ENCODE peak calls at places on chromosome 12, in seven cellular contexts. C, Q, N, E, U, D and M are unnamed samples.

GRCh38 chr12:6182279-6182898 is 17.8 kb upstream of the CD9 start:
- DNase-seq in U (peak; percentile 70), D (peak; percentile 75), C (peak; percentile 52), N (no peak), Q (peak; percentile 79), E (peak; percentile 50), M (peak; percentile 80)

GRCh38 chr12:105233045-105233905 is 2.7 kb downstream of the APPL2 start:
- DNase-seq in N (no peak), E (no peak), Q (no peak), U (no peak), D (no peak), C (no peak), M (no peak)

GRCh38 chr12:98997-99396 is 32.4 kb downstream of the IQSEC3 start:
- DNase-seq in U (no peak), Q (no peak), D (no peak), N (peak; percentile 39), E (peak; percentile 73), C (no peak), M (no peak)

GRCh38 chr12:58470266-58471010 is 449.9 kb downstream of the LRIG3 start:
- DNase-seq in E (no peak), N (no peak), Q (no peak), U (no peak), C (no peak), D (no peak), M (no peak)

GRCh38 chr12:52147367-52147972 is 44.3 kb downstream of the KRT80 start:
- DNase-seq in N (no peak), E (peak; percentile 60), C (peak; percentile 93), Q (peak; percentile 93), U (peak; percentile 95), D (peak; percentile 67), M (peak; percentile 98)

GRCh38 chr12:43805857-43806736 is at the start of gene TWF1:
- DNase-seq in Q (peak; percentile 87), U (peak; percentile 88), D (peak; percentile 62), N (peak; percentile 89), C (peak; percentile 75), E (peak; percentile 89), M (peak; percentile 85)

GRCh38 chr12:128091101-128091795 is 175.7 kb upstream of the TMEM132C start:
- DNase-seq in D (no peak), N (no peak), E (peak; percentile 18), C (no peak), U (no peak), Q (no peak), M (no peak)

GRCh38 chr12:77724367-77724957 is 106.2 kb upstream of the NAV3 start:
- DNase-seq in D (peak; percentile 22), E (no peak), U (no peak), C (peak; percentile 11), Q (no peak), N (no peak), M (no peak)

GRCh38 chr12:114405449-114406271 is at the start of gene TBX5:
- DNase-seq in E (peak; percentile 67), N (peak; percentile 57), D (no peak), C (no peak), U (no peak), Q (no peak), M (no peak)

GRCh38 chr12:48997719-48998496 is 1.3 kb downstream of the DDN start:
- DNase-seq in U (no peak), E (peak; percentile 79), N (no peak), C (no peak), D (no peak), Q (no peak), M (no peak)

GRCh38 chr12:45214739-45215418 is 1.0 kb upstream of the ANO6 start:
- DNase-seq in Q (no peak), C (no peak), U (no peak), E (no peak), N (no peak), D (no peak), M (no peak)

GRCh38 chr12:57152408-57153038 is 5.1 kb upstream of the LRP1-AS start:
- DNase-seq in E (no peak), D (no peak), N (no peak), C (no peak), U (no peak), Q (peak; percentile 75), M (no peak)

GRCh38 chr12:119153477-119154434 is 25.0 kb upstream of the HSPB8 start:
- DNase-seq in D (no peak), E (peak; percentile 99), U (peak; percentile 58), N (peak; percentile 99), Q (peak; percentile 79), C (no peak), M (peak; percentile 69)

GRCh38 chr12:126389215-126389841 is 1324.1 kb downstream of the AACS start:
- DNase-seq in Q (no peak), E (no peak), U (peak; percentile 21), N (no peak), C (peak; percentile 17), D (no peak), M (no peak)

DNA sequence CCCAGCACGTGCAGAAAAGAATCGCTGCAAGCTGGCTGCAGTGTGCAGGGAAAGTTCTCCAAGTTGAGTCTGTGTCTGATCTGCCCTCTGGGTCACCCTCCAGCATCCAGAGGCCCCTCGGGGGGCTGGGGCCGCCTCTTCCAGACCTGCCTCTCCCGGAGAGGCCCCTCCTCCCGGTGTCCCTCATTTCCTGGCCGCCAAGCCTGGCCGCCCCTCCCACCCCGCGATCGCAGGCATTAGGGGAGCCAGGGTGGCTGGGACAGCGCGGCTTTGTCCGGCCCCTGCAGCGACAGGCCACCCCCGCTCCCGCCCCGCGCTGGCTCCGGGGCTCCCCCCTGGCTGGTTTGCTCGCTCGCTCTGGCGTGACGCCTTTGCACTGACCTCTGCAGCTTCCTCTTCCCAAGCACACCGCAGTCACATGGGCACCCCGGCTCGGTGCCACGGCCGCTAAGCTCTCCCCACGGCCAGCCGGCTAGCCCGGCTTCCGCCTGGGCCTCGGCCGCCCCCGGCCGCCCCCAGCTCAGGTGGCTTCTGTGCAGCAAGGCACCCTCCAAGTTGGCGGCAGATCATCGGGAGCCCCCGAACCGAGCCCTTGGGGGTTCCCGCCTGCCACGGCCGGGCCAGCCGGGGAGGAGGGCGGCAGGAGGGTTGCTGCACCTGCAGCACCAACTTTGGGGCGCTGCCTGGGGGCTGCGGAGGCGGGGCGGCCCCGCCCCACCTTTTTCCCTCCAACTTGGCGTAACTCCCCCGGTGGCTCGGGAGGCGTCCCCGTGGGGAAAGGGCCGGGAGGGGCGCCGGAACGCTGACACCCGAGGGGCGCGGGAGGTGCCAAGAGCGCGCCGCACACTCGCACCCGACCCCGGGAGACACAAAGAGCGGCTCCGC is 43.7 kb downstream of the KDM2B start:
- DNase-seq in E (peak; percentile 70), U (peak; percentile 84), Q (peak; percentile 95), D (peak; percentile 76), C (peak; percentile 35), N (peak; percentile 57), M (peak; percentile 85)
- TF ChIP-seq CTCF in E (no peak), U (no peak), Q (no peak), D (no peak), C (no peak), N (no peak), M (no peak)

GRCh38 chr12:53185582-53186153 is 4.9 kb upstream of the CSAD start:
- DNase-seq in N (no peak), Q (no peak), D (no peak), U (no peak), E (no peak), C (no peak), M (no peak)
- TF ChIP-seq CTCF in N (no peak), Q (no peak), D (peak; percentile 11), U (no peak), E (peak; percentile 16), C (no peak), M (no peak)

GRCh38 chr12:15710860-15711510 is 78.2 kb downstream of the EPS8 start:
- DNase-seq in D (no peak), Q (no peak), N (no peak), U (no peak), C (no peak), E (no peak), M (no peak)

GRCh38 chr12:15712160-15712559 is 77.0 kb downstream of the EPS8 start:
- DNase-seq in D (no peak), U (no peak), E (no peak), C (no peak), N (no peak), Q (no peak), M (no peak)

GRCh38 chr12:15708396-15709070 is 80.7 kb downstream of the EPS8 start:
- DNase-seq in U (no peak), N (no peak), Q (no peak), D (peak; percentile 55), C (no peak), E (no peak), M (no peak)

GRCh38 chr12:15707516-15708199 is 81.5 kb downstream of the EPS8 start:
- DNase-seq in E (no peak), C (no peak), U (no peak), Q (no peak), D (no peak), N (no peak), M (no peak)

DNA sequence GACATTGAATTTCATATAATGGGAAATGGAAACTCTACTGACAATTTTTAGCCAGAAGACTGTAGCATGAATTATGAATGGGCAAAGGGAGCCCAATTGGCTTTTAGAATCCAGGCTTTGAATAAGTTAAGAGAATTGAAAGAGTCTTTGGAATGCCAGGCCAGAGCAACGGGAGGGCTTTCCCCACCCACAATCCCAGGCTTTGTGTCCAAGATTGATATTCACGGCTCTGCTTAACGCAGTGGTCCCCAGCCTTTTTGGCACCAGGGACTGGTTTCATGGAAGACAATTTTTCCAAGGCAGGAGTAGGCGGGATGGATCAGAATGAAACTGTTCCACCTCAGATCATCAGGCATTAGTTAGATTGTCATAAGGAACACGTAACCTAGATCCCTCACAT is 79.7 kb downstream of the EPS8 start:
- DNase-seq in Q (no peak), E (peak; percentile 33), N (no peak), U (no peak), C (no peak), D (no peak), M (no peak)
- TF ChIP-seq CTCF in Q (no peak), E (no peak), N (no peak), U (no peak), C (no peak), D (no peak), M (no peak)

GRCh38 chr12:23534196-23534595 is 415.3 kb downstream of the SOX5 start:
- DNase-seq in U (no peak), E (no peak), D (no peak), Q (no peak), N (no peak), C (no peak), M (no peak)

GRCh38 chr12:23533295-23533694 is 416.2 kb downstream of the SOX5 start:
- DNase-seq in C (no peak), U (no peak), D (no peak), Q (no peak), E (no peak), N (no peak), M (no peak)

GRCh38 chr12:23533699-23534098 is 415.8 kb downstream of the SOX5 start:
- DNase-seq in U (no peak), N (no peak), Q (no peak), C (no peak), E (no peak), D (no peak), M (no peak)

GRCh38 chr12:23535441-23535840 is 414.0 kb downstream of the SOX5 start:
- DNase-seq in D (no peak), N (no peak), E (no peak), C (no peak), Q (no peak), U (no peak), M (no peak)

DNA sequence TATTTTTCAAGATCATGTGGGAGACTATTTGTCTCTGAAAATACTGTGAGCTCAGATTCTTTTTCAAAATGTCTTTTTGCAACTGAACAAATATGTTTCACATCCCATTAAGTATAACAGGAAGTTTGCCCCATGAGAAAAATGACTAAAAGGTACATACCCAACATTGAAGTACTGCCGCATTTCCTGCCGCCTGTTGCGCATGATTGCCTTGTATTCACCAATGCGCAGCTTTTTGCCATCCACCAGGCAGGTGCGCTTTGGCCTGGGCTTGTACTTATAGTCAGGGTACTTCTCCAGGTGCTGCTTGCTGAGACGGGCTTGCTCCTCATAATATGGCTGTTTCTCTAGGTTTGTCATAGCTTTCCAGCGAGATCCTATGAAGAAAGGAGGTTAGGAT is 413.2 kb downstream of the SOX5 start:
- DNase-seq in D (no peak), N (no peak), E (no peak), C (no peak), U (no peak), Q (no peak), M (no peak)
- TF ChIP-seq CTCF in D (no peak), N (no peak), E (no peak), C (no peak), U (no peak), Q (no peak), M (no peak)